ENCODE peak calls at places on chromosomes 5 and 9, in four cellular contexts. One of them, this sample, is unnamed. For H3K9me3 and H3K4me1, the result is how much of the 10 kb centered on the place peaks cover.

GRCh38 chr5:123455640-123456039 is 32.4 kb upstream of the CEP120 start:
- DNase-seq in body of pancreas: no peak
- DNase-seq in pancreas: no peak
- DNase-seq in effector memory CD4-positive, alpha-beta T cell: no peak
- DNase-seq in this sample: no peak

GRCh38 chr9:111078391-111079038 is 40.2 kb upstream of the LPAR1 start:
- DNase-seq in body of pancreas: no peak
- DNase-seq in pancreas: no peak
- DNase-seq in effector memory CD4-positive, alpha-beta T cell: no peak
- DNase-seq in this sample: no peak

GRCh38 chr5:169107316-169107715 is 193.6 kb downstream of the SLIT3 start:
- DNase-seq in body of pancreas: no peak
- DNase-seq in pancreas: no peak
- DNase-seq in effector memory CD4-positive, alpha-beta T cell: no peak
- DNase-seq in this sample: no peak

GRCh38 chr9:77712533-77713130 is 64.5 kb upstream of the GNA14 start:
- DNase-seq in body of pancreas: no peak
- DNase-seq in pancreas: no peak
- DNase-seq in effector memory CD4-positive, alpha-beta T cell: no peak
- DNase-seq in this sample: peak

GRCh38 chr5:172499287-172499686 is 45.0 kb upstream of the SH3PXD2B start:
- DNase-seq in body of pancreas: no peak
- DNase-seq in pancreas: no peak
- DNase-seq in effector memory CD4-positive, alpha-beta T cell: no peak
- DNase-seq in this sample: no peak

GRCh38 chr5:143229896-143230675 is 173.4 kb downstream of the NR3C1 start:
- DNase-seq in body of pancreas: no peak
- DNase-seq in pancreas: no peak
- DNase-seq in effector memory CD4-positive, alpha-beta T cell: no peak
- DNase-seq in this sample: no peak

GRCh38 chr5:167982-168660 is 23.2 kb upstream of the LRRC14B start:
- DNase-seq in body of pancreas: no peak
- DNase-seq in pancreas: no peak
- DNase-seq in effector memory CD4-positive, alpha-beta T cell: no peak
- DNase-seq in this sample: no peak

GRCh38 chr9:137674307-137675305 is 55.8 kb downstream of the EHMT1 start:
- DNase-seq in body of pancreas: no peak
- DNase-seq in pancreas: no peak
- DNase-seq in effector memory CD4-positive, alpha-beta T cell: no peak
- DNase-seq in this sample: no peak

GRCh38 chr9:84361645-84362044 is 21.1 kb upstream of the SLC28A3 start:
- DNase-seq in body of pancreas: no peak
- DNase-seq in pancreas: no peak
- DNase-seq in effector memory CD4-positive, alpha-beta T cell: no peak
- DNase-seq in this sample: no peak

GRCh38 chr9:135249711-135250110 is 162.2 kb downstream of the OLFM1 start:
- DNase-seq in body of pancreas: no peak
- DNase-seq in pancreas: no peak
- DNase-seq in effector memory CD4-positive, alpha-beta T cell: no peak
- DNase-seq in this sample: no peak

DNA sequence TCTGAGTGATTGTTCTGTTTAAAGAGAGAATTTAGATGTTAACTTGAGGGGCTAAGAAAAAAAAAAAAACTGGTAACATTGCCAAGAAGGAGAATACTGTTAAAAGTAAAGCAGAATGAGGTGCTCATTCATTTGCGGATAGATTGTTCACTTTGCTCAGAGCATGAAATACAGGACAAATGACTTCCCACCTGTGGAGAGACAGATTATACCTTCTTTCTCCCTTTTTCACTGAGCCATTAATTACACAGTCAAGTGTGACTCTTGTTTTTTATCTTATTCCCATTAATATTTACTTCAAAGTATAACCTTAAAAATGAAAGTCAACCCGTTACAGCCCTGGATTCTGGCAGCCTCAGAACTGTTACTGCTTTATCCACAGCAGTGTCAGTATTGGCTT is 264.5 kb downstream of the TAF11L14 start:
- DNase-seq in body of pancreas: no peak
- DNase-seq in pancreas: no peak
- DNase-seq in effector memory CD4-positive, alpha-beta T cell: no peak
- DNase-seq in this sample: no peak
- H3K9me3 ChIP-seq in body of pancreas: under half
- H3K9me3 ChIP-seq in pancreas: under half
- H3K9me3 ChIP-seq in effector memory CD4-positive, alpha-beta T cell: under half
- H3K9me3 ChIP-seq in this sample: under half

DNA sequence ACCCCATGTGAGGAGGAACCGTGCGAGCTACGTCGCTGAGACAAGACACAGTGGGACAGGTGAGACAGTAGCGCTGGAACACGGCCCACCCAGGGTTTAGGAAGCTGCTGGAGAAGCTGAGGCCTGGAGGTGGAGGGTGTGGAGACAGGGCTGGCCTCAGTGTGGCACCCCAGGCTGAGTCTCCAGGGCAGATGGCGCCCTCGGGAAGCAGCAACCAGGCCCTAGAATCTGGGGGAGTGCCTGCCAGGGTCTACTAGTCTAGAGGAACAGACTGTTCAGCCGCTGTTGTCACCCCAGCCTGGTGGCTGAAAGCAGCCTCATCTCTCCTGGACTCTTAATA is 4.6 kb upstream of the TERT start:
- DNase-seq in body of pancreas: no peak
- DNase-seq in pancreas: no peak
- DNase-seq in effector memory CD4-positive, alpha-beta T cell: no peak
- DNase-seq in this sample: no peak
- H3K27ac ChIP-seq in body of pancreas: no peak
- H3K27ac ChIP-seq in pancreas: no peak
- H3K27ac ChIP-seq in effector memory CD4-positive, alpha-beta T cell: no peak
- H3K27ac ChIP-seq in this sample: no peak

DNA sequence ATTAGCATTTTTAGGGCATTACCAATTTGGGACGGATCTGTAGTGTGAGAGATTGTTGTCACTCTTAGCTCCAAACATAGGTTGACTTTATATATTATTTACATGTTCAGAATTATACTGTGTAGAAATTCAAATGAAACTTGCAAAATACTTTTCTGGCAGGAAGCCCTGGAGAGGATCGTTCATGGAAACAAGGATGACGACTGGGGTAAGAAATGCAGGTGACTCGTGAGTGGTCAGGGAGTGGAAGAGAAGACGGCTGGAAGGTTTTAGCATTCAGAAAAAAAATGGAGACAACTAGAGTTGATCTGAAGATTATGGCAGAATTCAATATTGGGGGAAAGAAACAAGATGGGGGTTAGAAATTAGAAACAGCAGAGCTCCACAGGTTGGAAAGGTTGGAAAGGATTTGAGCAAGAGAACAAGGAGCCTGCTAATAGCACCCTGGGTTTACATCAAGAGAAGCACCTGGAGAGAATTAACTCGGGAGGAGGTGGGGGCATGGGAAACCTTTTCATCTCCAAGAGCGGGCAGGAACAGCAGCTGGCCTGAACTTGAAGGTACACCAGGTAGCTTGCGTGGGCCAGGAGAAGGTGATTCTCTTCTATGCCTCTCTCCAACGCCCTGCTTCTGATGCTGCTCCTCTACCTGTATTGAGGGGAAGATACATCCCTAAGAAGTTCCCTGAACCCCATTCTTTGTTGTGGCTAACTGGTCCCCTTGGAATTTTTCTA is 37.0 kb upstream of the GLRX start:
- DNase-seq in body of pancreas: no peak
- DNase-seq in pancreas: no peak
- DNase-seq in effector memory CD4-positive, alpha-beta T cell: no peak
- DNase-seq in this sample: peak
- H3K4me1 ChIP-seq in body of pancreas: half or more
- H3K4me1 ChIP-seq in pancreas: half or more
- H3K4me1 ChIP-seq in effector memory CD4-positive, alpha-beta T cell: under half
- H3K4me1 ChIP-seq in this sample: half or more

GRCh38 chr5:54140247-54140646 is 170.1 kb downstream of the ARL15 start:
- DNase-seq in body of pancreas: no peak
- DNase-seq in pancreas: no peak
- DNase-seq in effector memory CD4-positive, alpha-beta T cell: no peak
- DNase-seq in this sample: no peak

GRCh38 chr5:54135042-54135441 is 175.3 kb downstream of the ARL15 start:
- DNase-seq in body of pancreas: no peak
- DNase-seq in pancreas: no peak
- DNase-seq in effector memory CD4-positive, alpha-beta T cell: no peak
- DNase-seq in this sample: no peak

GRCh38 chr5:54133917-54134316 is 176.5 kb downstream of the ARL15 start:
- DNase-seq in body of pancreas: no peak
- DNase-seq in pancreas: no peak
- DNase-seq in effector memory CD4-positive, alpha-beta T cell: no peak
- DNase-seq in this sample: no peak

DNA sequence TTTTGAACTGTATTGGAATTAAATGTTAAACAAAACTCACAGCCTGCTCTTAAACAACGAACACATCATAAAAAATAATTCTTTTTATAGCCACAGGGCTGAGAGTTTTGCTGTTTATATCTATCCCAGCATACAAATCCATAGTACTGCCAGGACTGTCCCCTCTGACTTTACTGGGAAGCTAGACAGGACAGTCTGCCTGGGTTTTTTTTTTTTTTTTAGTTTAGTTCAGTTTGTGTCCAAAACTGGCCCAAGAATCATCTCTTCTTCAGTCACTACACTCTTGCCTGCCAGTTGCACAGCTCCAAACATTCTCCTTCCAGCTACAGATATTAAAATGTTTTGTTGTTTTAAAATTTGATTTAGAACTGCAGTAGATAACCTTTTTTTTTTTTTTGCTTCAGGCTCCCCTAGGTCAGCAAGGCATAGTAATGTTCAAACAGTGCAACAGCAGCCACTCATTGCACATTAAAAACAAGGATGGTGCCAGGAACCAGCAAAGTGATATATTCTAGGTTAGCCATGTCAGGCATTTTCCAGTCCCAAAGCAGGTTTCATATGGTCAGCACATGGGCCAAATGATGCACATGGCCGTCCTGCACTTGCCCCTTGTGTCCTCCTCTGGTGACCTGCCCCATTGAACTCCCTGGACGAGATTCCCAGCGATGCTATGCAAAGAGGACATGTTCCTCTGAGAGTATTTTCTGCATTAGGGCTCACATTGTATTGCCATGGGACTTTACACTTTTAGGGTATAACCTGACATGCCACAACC is 173.5 kb downstream of the ARL15 start:
- DNase-seq in body of pancreas: no peak
- DNase-seq in pancreas: no peak
- DNase-seq in effector memory CD4-positive, alpha-beta T cell: no peak
- DNase-seq in this sample: no peak
- H3K9me3 ChIP-seq in body of pancreas: under half
- H3K9me3 ChIP-seq in pancreas: under half
- H3K9me3 ChIP-seq in effector memory CD4-positive, alpha-beta T cell: under half
- H3K9me3 ChIP-seq in this sample: under half

This sample was measured in cardiac muscle cell.